ENCODE peak calls at places on chromosomes 6 and 20, in seven cellular contexts. One of them, this sample, is unnamed.

GRCh38 chr20:10185741-10186558 is 32.7 kb upstream of the SNAP25 start:
- DNase-seq in OCI-LY7: no peak
- DNase-seq in heart right ventricle: no peak
- DNase-seq in CD8-positive, alpha-beta T cell: no peak
- DNase-seq in spleen: no peak
- DNase-seq in psoas muscle: no peak
- DNase-seq in A549: peak; percentile 49
- DNase-seq in this sample: no peak

GRCh38 chr6:70574643-70575042 is 7.9 kb downstream of the SDHAF4 start:
- DNase-seq in OCI-LY7: no peak
- DNase-seq in heart right ventricle: no peak
- DNase-seq in CD8-positive, alpha-beta T cell: no peak
- DNase-seq in spleen: no peak
- DNase-seq in psoas muscle: no peak
- DNase-seq in A549: no peak
- DNase-seq in this sample: no peak

GRCh38 chr6:75748743-75749538 is at the start of gene MYO6:
- DNase-seq in OCI-LY7: peak; percentile 22
- DNase-seq in heart right ventricle: peak; percentile 82
- DNase-seq in CD8-positive, alpha-beta T cell: peak; percentile 66
- DNase-seq in spleen: peak; percentile 90
- DNase-seq in psoas muscle: peak; percentile 77
- DNase-seq in A549: peak; percentile 48
- DNase-seq in this sample: peak; percentile 75

GRCh38 chr6:149140910-149141290 is 176.6 kb upstream of the TAB2 start:
- DNase-seq in OCI-LY7: no peak
- DNase-seq in heart right ventricle: no peak
- DNase-seq in CD8-positive, alpha-beta T cell: no peak
- DNase-seq in spleen: no peak
- DNase-seq in psoas muscle: no peak
- DNase-seq in A549: no peak
- DNase-seq in this sample: no peak

GRCh38 chr6:106963544-106963943 is 11.0 kb downstream of the CD24 start:
- DNase-seq in OCI-LY7: no peak
- DNase-seq in heart right ventricle: no peak
- DNase-seq in CD8-positive, alpha-beta T cell: no peak
- DNase-seq in spleen: no peak
- DNase-seq in psoas muscle: no peak
- DNase-seq in A549: no peak
- DNase-seq in this sample: no peak

GRCh38 chr20:3767434-3768341 is at the start of gene ADISSP:
- DNase-seq in OCI-LY7: peak; percentile 99
- DNase-seq in heart right ventricle: peak; percentile 99
- DNase-seq in CD8-positive, alpha-beta T cell: peak; percentile 97
- DNase-seq in spleen: peak; percentile 100
- DNase-seq in psoas muscle: peak; percentile 99
- DNase-seq in A549: peak; percentile 99
- DNase-seq in this sample: peak; percentile 99

GRCh38 chr6:137813308-137813707 is 53.8 kb upstream of the TNFAIP3 start:
- DNase-seq in OCI-LY7: no peak
- DNase-seq in heart right ventricle: no peak
- DNase-seq in CD8-positive, alpha-beta T cell: no peak
- DNase-seq in spleen: no peak
- DNase-seq in psoas muscle: no peak
- DNase-seq in A549: no peak
- DNase-seq in this sample: no peak

GRCh38 chr20:38141154-38141888 is 23.7 kb downstream of the TGM2 start:
- DNase-seq in OCI-LY7: no peak
- DNase-seq in heart right ventricle: no peak
- DNase-seq in CD8-positive, alpha-beta T cell: no peak
- DNase-seq in spleen: peak; percentile 70
- DNase-seq in psoas muscle: no peak
- DNase-seq in A549: no peak
- DNase-seq in this sample: no peak

GRCh38 chr6:165487950-165488349 is 175.1 kb downstream of the PDE10A start:
- DNase-seq in OCI-LY7: no peak
- DNase-seq in heart right ventricle: no peak
- DNase-seq in CD8-positive, alpha-beta T cell: no peak
- DNase-seq in spleen: no peak
- DNase-seq in psoas muscle: no peak
- DNase-seq in A549: no peak
- DNase-seq in this sample: no peak

GRCh38 chr20:11919571-11919970 is 1.9 kb downstream of the BTBD3 start:
- DNase-seq in OCI-LY7: no peak
- DNase-seq in heart right ventricle: no peak
- DNase-seq in CD8-positive, alpha-beta T cell: no peak
- DNase-seq in spleen: no peak
- DNase-seq in psoas muscle: no peak
- DNase-seq in A549: no peak
- DNase-seq in this sample: no peak

GRCh38 chr6:143806282-143807102 is 36.6 kb upstream of the LTV1 start:
- DNase-seq in OCI-LY7: no peak
- DNase-seq in heart right ventricle: no peak
- DNase-seq in CD8-positive, alpha-beta T cell: no peak
- DNase-seq in spleen: no peak
- DNase-seq in psoas muscle: no peak
- DNase-seq in A549: no peak
- DNase-seq in this sample: no peak

DNA sequence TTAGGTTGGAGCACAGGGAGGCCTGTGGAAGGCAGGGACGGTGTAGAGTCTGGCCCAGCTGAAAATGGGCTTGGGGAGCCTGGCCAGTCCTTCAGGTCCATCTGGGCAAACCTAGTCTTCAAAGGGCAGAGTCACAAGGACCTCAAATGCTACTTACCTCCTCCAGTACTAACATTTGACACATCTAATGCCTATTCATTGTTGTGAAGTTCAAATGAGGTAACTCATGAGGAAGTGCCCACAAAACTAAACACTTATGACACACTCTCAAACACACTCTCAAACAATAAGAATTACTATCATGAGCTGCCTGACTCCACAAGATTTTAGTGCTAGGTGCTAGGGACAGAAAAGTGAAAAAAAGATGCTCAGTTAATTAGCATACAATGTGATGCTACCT is 27.1 kb downstream of the DAAM2 start:
- DNase-seq in OCI-LY7: no peak
- DNase-seq in heart right ventricle: no peak
- DNase-seq in CD8-positive, alpha-beta T cell: no peak
- DNase-seq in spleen: no peak
- DNase-seq in psoas muscle: no peak
- DNase-seq in A549: no peak
- DNase-seq in this sample: no peak
- H3K27ac ChIP-seq in OCI-LY7: no peak overlapping the region
- H3K27ac ChIP-seq in heart right ventricle: no peak overlapping the region
- H3K27ac ChIP-seq in CD8-positive, alpha-beta T cell: no peak overlapping the region
- H3K27ac ChIP-seq in spleen: peak overlapping the region; percentile 58
- H3K27ac ChIP-seq in psoas muscle: peak overlapping the region; percentile 32
- H3K27ac ChIP-seq in A549: no peak overlapping the region
- H3K27ac ChIP-seq in this sample: peak overlapping the region; percentile 86

GRCh38 chr20:63178889-63179751 is 36.8 kb downstream of the YTHDF1 start:
- DNase-seq in OCI-LY7: peak; percentile 30
- DNase-seq in heart right ventricle: peak; percentile 46
- DNase-seq in CD8-positive, alpha-beta T cell: peak; percentile 78
- DNase-seq in spleen: peak; percentile 87
- DNase-seq in psoas muscle: peak; percentile 29
- DNase-seq in A549: peak; percentile 49
- DNase-seq in this sample: no peak
- H3K4me3 ChIP-seq in OCI-LY7: no peak overlapping the region
- H3K4me3 ChIP-seq in heart right ventricle: peak overlapping the region; percentile 27
- H3K4me3 ChIP-seq in CD8-positive, alpha-beta T cell: peak overlapping the region; percentile 52
- H3K4me3 ChIP-seq in spleen: peak overlapping the region; percentile 72
- H3K4me3 ChIP-seq in psoas muscle: peak overlapping the region; percentile 49
- H3K4me3 ChIP-seq in A549: peak overlapping the region; percentile 47
- H3K4me3 ChIP-seq in this sample: peak overlapping the region; percentile 63

DNA sequence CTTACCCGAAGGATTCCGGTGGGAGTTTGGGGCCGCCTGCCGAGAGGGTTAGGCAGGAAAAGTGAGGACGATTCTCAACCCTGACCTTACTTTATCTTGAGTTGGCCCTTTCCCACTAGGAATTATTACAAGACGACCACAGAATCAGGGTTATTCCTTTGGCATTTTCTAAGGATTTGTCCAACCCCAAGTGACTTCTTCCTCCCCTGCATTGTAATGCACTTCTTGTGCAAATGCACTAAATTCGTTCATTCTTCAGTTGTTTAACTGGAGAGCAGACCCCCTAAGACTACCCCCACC is 411 bp upstream of the TMEM217 start:
- DNase-seq in OCI-LY7: no peak
- DNase-seq in heart right ventricle: no peak
- DNase-seq in CD8-positive, alpha-beta T cell: no peak
- DNase-seq in spleen: no peak
- DNase-seq in psoas muscle: no peak
- DNase-seq in A549: no peak
- DNase-seq in this sample: no peak
- TF ChIP-seq CTCF in OCI-LY7: no peak
- TF ChIP-seq CTCF in heart right ventricle: no peak
- TF ChIP-seq CTCF in CD8-positive, alpha-beta T cell: no peak
- TF ChIP-seq CTCF in spleen: no peak
- TF ChIP-seq CTCF in psoas muscle: no peak
- TF ChIP-seq CTCF in A549: no peak
- TF ChIP-seq CTCF in this sample: no peak

GRCh38 chr20:57389695-57390603 is 1.2 kb upstream of the RBM38 start:
- DNase-seq in OCI-LY7: no peak
- DNase-seq in heart right ventricle: no peak
- DNase-seq in CD8-positive, alpha-beta T cell: no peak
- DNase-seq in spleen: peak; percentile 90
- DNase-seq in psoas muscle: no peak
- DNase-seq in A549: no peak
- DNase-seq in this sample: no peak
- H3K27ac ChIP-seq in OCI-LY7: peak overlapping the region; percentile 97
- H3K27ac ChIP-seq in heart right ventricle: peak overlapping the region; percentile 76
- H3K27ac ChIP-seq in CD8-positive, alpha-beta T cell: peak overlapping the region; percentile 48
- H3K27ac ChIP-seq in spleen: peak overlapping the region; percentile 75
- H3K27ac ChIP-seq in psoas muscle: peak overlapping the region; percentile 86
- H3K27ac ChIP-seq in A549: peak overlapping the region; percentile 80
- H3K27ac ChIP-seq in this sample: peak overlapping the region; percentile 76

DNA sequence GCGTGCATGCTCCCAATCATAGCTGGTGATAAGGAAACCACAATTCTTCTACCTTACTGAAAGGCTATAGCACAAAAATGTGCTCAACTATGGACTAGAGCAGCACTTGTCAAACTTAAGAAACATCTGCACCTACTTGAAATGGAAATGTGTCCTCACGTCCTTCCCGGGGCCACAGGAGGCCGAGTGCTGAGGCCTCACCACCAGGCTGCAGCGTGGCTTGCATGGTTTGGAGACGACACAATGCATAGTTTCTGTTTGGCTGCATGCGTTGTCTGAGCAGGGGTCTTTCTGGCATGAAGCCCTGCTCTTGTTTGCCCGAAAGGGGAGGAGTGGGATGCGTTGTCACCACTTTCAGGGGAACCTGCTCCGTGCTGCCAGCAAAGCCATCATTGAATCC is 228.8 kb downstream of the TTLL2 start:
- DNase-seq in OCI-LY7: no peak
- DNase-seq in heart right ventricle: no peak
- DNase-seq in CD8-positive, alpha-beta T cell: no peak
- DNase-seq in spleen: no peak
- DNase-seq in psoas muscle: no peak
- DNase-seq in A549: no peak
- DNase-seq in this sample: no peak
- H3K4me3 ChIP-seq in OCI-LY7: no peak overlapping the region
- H3K4me3 ChIP-seq in heart right ventricle: no peak overlapping the region
- H3K4me3 ChIP-seq in CD8-positive, alpha-beta T cell: no peak overlapping the region
- H3K4me3 ChIP-seq in spleen: no peak overlapping the region
- H3K4me3 ChIP-seq in psoas muscle: no peak overlapping the region
- H3K4me3 ChIP-seq in A549: no peak overlapping the region
- H3K4me3 ChIP-seq in this sample: no peak overlapping the region

GRCh38 chr6:57216235-57217101 is 5.6 kb downstream of the RAB23 start:
- DNase-seq in OCI-LY7: no peak
- DNase-seq in heart right ventricle: peak; percentile 25
- DNase-seq in CD8-positive, alpha-beta T cell: no peak
- DNase-seq in spleen: no peak
- DNase-seq in psoas muscle: no peak
- DNase-seq in A549: no peak
- DNase-seq in this sample: no peak
- TF ChIP-seq CTCF in OCI-LY7: peak; percentile 40
- TF ChIP-seq CTCF in heart right ventricle: no peak
- TF ChIP-seq CTCF in CD8-positive, alpha-beta T cell: peak; percentile 18
- TF ChIP-seq CTCF in spleen: no peak
- TF ChIP-seq CTCF in psoas muscle: no peak
- TF ChIP-seq CTCF in A549: no peak
- TF ChIP-seq CTCF in this sample: no peak

GRCh38 chr6:13412211-13412610 is 75.2 kb downstream of the GFOD1 start:
- DNase-seq in OCI-LY7: no peak
- DNase-seq in heart right ventricle: no peak
- DNase-seq in CD8-positive, alpha-beta T cell: no peak
- DNase-seq in spleen: no peak
- DNase-seq in psoas muscle: no peak
- DNase-seq in A549: no peak
- DNase-seq in this sample: no peak

GRCh38 chr6:13409991-13410390 is 77.4 kb downstream of the GFOD1 start:
- DNase-seq in OCI-LY7: no peak
- DNase-seq in heart right ventricle: no peak
- DNase-seq in CD8-positive, alpha-beta T cell: no peak
- DNase-seq in spleen: no peak
- DNase-seq in psoas muscle: no peak
- DNase-seq in A549: no peak
- DNase-seq in this sample: no peak

GRCh38 chr6:13412639-13413465 is 74.5 kb downstream of the GFOD1 start:
- DNase-seq in OCI-LY7: no peak
- DNase-seq in heart right ventricle: no peak
- DNase-seq in CD8-positive, alpha-beta T cell: no peak
- DNase-seq in spleen: no peak
- DNase-seq in psoas muscle: no peak
- DNase-seq in A549: no peak
- DNase-seq in this sample: no peak

GRCh38 chr6:13413466-13413862 is 73.9 kb downstream of the GFOD1 start:
- DNase-seq in OCI-LY7: no peak
- DNase-seq in heart right ventricle: no peak
- DNase-seq in CD8-positive, alpha-beta T cell: no peak
- DNase-seq in spleen: no peak
- DNase-seq in psoas muscle: no peak
- DNase-seq in A549: peak; percentile 20
- DNase-seq in this sample: peak; percentile 90

DNA sequence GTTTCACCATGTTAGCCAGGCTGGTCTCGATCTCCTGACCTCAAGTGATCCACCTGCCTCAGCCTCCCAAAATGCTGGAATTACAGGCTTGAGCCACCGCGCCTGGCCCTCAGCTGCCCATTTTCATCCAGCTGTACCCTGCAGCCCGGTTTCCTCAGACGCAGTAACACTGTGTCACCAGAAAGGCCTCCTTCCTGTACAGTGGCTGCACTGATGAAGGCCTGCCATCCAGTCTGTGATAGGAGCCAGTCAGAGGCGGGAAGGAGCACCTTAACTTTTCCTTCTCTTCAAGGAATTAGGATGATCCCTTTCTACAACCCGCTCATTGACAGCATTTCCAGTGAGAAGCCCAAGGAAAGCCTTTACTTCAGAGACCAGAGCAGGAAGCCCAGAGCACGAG is 75.9 kb downstream of the GFOD1 start:
- DNase-seq in OCI-LY7: no peak
- DNase-seq in heart right ventricle: no peak
- DNase-seq in CD8-positive, alpha-beta T cell: no peak
- DNase-seq in spleen: no peak
- DNase-seq in psoas muscle: no peak
- DNase-seq in A549: no peak
- DNase-seq in this sample: no peak
- H3K27ac ChIP-seq in OCI-LY7: no peak overlapping the region
- H3K27ac ChIP-seq in heart right ventricle: peak overlapping the region; percentile 87
- H3K27ac ChIP-seq in CD8-positive, alpha-beta T cell: no peak overlapping the region
- H3K27ac ChIP-seq in spleen: no peak overlapping the region
- H3K27ac ChIP-seq in psoas muscle: peak overlapping the region; percentile 77
- H3K27ac ChIP-seq in A549: peak overlapping the region; percentile 39
- H3K27ac ChIP-seq in this sample: peak overlapping the region; percentile 95